ENCODE peak calls at places on chromosomes 2 and 18, in seven cellular contexts. V is SK-N-SH, X is heart left ventricle, R is colonic mucosa, N is esophagus muscularis mucosa, A is mammary epithelial cell, L is adrenal gland. K is an unnamed sample. For H3K4me1, the result is how much of the 10 kb centered on the place peaks cover.

GRCh38 chr18:7414459-7414858 is 152.7 kb upstream of the PTPRM start:
- DNase-seq in V (no peak), N (no peak), R (no peak), L (no peak), X (no peak), A (peak), K (no peak)

GRCh38 chr18:34801769-34802168 is 91.7 kb downstream of the DTNA start:
- DNase-seq in X (no peak), N (no peak), V (no peak), L (no peak), R (no peak), A (peak), K (no peak)

GRCh38 chr18:23487738-23488625 is 15.3 kb upstream of the RMC1 start:
- DNase-seq in V (no peak), X (no peak), A (no peak), L (no peak), R (peak), N (no peak), K (no peak)

GRCh38 chr18:25176516-25177042 is 175.4 kb downstream of the ZNF521 start:
- DNase-seq in X (no peak), N (no peak), V (no peak), A (no peak), L (no peak), R (no peak), K (no peak)

GRCh38 chr18:7760967-7761946 is 194.1 kb downstream of the PTPRM start:
- DNase-seq in A (no peak), V (no peak), R (no peak), N (no peak), L (no peak), X (no peak), K (no peak)

GRCh38 chr2:98379311-98380202 is 33.3 kb downstream of the CNGA3 start:
- DNase-seq in V (no peak), L (no peak), N (no peak), R (no peak), A (peak), X (no peak), K (no peak)

GRCh38 chr2:43312751-43313641 is 86.6 kb upstream of the ZFP36L2 start:
- DNase-seq in V (peak), R (no peak), A (no peak), L (no peak), N (no peak), X (no peak), K (no peak)

GRCh38 chr2:216622526-216622925 is 10.7 kb upstream of the IGFBP2 start:
- DNase-seq in R (no peak), L (no peak), X (no peak), A (no peak), N (no peak), V (no peak), K (no peak)

GRCh38 chr2:47336259-47337238 is 66.4 kb upstream of the MSH2 start:
- DNase-seq in N (no peak), R (peak), X (no peak), V (no peak), A (no peak), L (no peak), K (peak)

GRCh38 chr2:73830871-73831401 is 2.2 kb downstream of the STAMBP start:
- DNase-seq in V (no peak), R (no peak), L (no peak), X (no peak), N (no peak), A (peak), K (no peak)

GRCh38 chr2:1591461-1591770 is 152.9 kb downstream of the PXDN start:
- DNase-seq in N (no peak), X (no peak), L (no peak), A (no peak), V (no peak), R (no peak), K (no peak)

GRCh38 chr2:68620762-68621161 is 22.6 kb upstream of the PROKR1 start:
- DNase-seq in L (no peak), R (no peak), N (no peak), X (no peak), V (no peak), A (no peak), K (no peak)

GRCh38 chr2:195475336-195475735 is 181.7 kb upstream of the SLC39A10 start:
- DNase-seq in R (no peak), V (no peak), X (no peak), N (no peak), L (no peak), A (no peak), K (no peak)

GRCh38 chr2:97095661-97096060 is 979 bp upstream of the FAHD2B start:
- DNase-seq in V (no peak), A (no peak), R (no peak), N (no peak), L (no peak), X (no peak), K (no peak)

GRCh38 chr2:112869258-112869842 is 32.8 kb upstream of the IL1B start:
- DNase-seq in L (no peak), X (peak), R (peak), V (no peak), N (no peak), A (peak), K (peak)

GRCh38 chr2:98569197-98569793 is 39.0 kb downstream of the COA5 start:
- DNase-seq in X (peak), R (peak), A (peak), V (peak), N (no peak), L (peak), K (no peak)

GRCh38 chr2:15983496-15983895 is 43.1 kb downstream of the MYCN start:
- DNase-seq in L (no peak), R (no peak), X (no peak), N (no peak), A (no peak), V (no peak), K (no peak)

GRCh38 chr2:15638720-15639119 is 47.1 kb downstream of the DDX1 start:
- DNase-seq in A (peak), L (no peak), X (no peak), V (no peak), R (no peak), N (no peak), K (no peak)

GRCh38 chr2:20868377-20868776 is 45.5 kb upstream of the LDAH start:
- DNase-seq in X (no peak), N (no peak), L (no peak), A (peak), V (no peak), R (no peak), K (no peak)

GRCh38 chr2:23127465-23127864 is 257.5 kb upstream of the KLHL29 start:
- DNase-seq in V (no peak), N (no peak), A (no peak), R (peak), L (no peak), X (no peak), K (peak)

GRCh38 chr2:219059725-219060682 is 717 bp downstream of the IHH start:
- DNase-seq in X (no peak), L (peak), V (peak), A (peak), R (no peak), N (no peak), K (peak)

GRCh38 chr2:218810251-218810650 is 21.4 kb downstream of the PRKAG3 start:
- DNase-seq in L (no peak), A (no peak), X (no peak), N (no peak), R (no peak), V (no peak), K (no peak)

GRCh38 chr2:235287369-235287722 is 206.5 kb upstream of the AGAP1 start:
- DNase-seq in V (no peak), R (no peak), N (no peak), X (peak), L (no peak), A (no peak), K (no peak)

GRCh38 chr2:107263596-107264090 is 377.7 kb upstream of the ST6GAL2 start:
- DNase-seq in X (no peak), R (no peak), L (no peak), A (no peak), N (no peak), V (peak), K (no peak)

GRCh38 chr2:240507060-240507777 is 50.6 kb downstream of the ANKMY1 start:
- DNase-seq in N (peak), V (peak), A (no peak), X (no peak), L (no peak), R (peak), K (no peak)

GRCh38 chr2:219002395-219003266 is 9.4 kb upstream of the CRYBA2 start:
- DNase-seq in X (no peak), V (peak), N (no peak), R (peak), A (peak), L (peak), K (peak)

GRCh38 chr2:164746713-164747112 is 94.9 kb downstream of the COBLL1 start:
- DNase-seq in N (no peak), X (no peak), R (no peak), V (no peak), L (no peak), A (no peak), K (no peak)

GRCh38 chr2:150141241-150142001 is 346.0 kb downstream of the RND3 start:
- DNase-seq in A (peak), N (no peak), L (no peak), X (no peak), V (no peak), R (no peak), K (no peak)

DNA sequence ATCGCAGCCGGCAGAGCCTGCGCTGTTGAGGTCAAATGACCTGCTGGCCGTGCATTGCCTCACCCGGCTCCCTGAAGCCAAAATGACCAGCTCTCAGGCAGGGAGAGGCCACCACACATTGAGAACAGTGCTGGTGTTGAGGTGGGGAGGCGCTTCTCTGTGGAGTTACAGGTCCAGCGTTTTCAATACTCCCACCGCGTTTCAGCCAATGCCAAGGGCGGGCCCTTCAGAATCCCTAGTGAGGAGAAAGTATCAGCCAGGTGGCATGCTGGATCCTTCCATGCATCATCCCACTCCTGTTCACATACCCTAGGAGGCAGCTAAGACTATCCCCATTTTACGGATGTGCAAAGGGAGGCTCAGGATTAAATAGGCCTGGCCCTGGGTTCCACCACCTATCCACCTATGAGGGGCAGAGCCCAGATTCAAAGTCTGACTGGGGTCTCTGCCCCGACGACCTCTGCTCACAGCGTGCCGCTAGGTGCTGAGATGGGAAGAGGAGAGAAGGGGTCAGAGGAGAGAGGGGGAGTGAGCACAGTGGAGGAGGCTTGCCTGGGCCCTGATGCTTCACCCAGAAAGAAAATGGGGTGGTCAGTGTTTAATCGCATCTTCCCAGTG is 137.6 kb upstream of the ID2 start:
- DNase-seq in R (no peak), L (peak), X (no peak), N (no peak), V (no peak), A (no peak), K (peak)
- H3K4me1 ChIP-seq in R (under half), L (under half), X (under half), N (under half), V (half or more), A (under half), K (under half)

DNA sequence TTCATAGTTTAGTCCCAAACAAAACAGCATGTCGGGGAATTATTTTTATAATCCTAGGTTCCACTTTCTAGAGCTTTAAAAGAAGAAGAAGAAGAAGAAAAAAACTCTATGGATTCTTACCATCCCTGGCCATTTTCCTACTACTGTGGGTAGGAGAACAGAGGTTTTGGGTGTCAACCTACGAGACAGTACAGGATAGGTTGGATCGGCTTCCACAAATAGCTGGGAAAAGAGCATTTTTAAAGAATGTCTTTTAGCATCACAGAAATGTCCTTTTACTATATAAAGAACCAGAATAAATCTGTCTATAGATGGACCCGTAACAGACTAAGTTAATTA is 65.2 kb downstream of the RBMS1 start:
- DNase-seq in A (no peak), L (no peak), N (no peak), V (no peak), X (no peak), R (no peak), K (no peak)
- H3K4me1 ChIP-seq in A (under half), L (under half), N (half or more), V (under half), X (under half), R (under half), K (under half)

GRCh38 chr2:26718949-26719686 is 26.6 kb downstream of the KCNK3 start:
- DNase-seq in R (no peak), A (no peak), V (no peak), N (no peak), L (no peak), X (no peak), K (no peak)

GRCh38 chr2:26715528-26716270 is 23.2 kb downstream of the KCNK3 start:
- DNase-seq in X (no peak), R (no peak), A (no peak), L (peak), N (no peak), V (no peak), K (no peak)

GRCh38 chr2:26716769-26717168 is 24.2 kb downstream of the KCNK3 start:
- DNase-seq in X (no peak), V (no peak), R (no peak), N (no peak), L (no peak), A (no peak), K (no peak)

GRCh38 chr2:26716340-26716739 is 23.8 kb downstream of the KCNK3 start:
- DNase-seq in A (no peak), X (no peak), V (no peak), L (no peak), N (no peak), R (no peak), K (no peak)

GRCh38 chr2:26717362-26717761 is 24.8 kb downstream of the KCNK3 start:
- DNase-seq in V (peak), L (no peak), X (no peak), R (no peak), A (no peak), N (no peak), K (no peak)
- H3K4me1 ChIP-seq in V (half or more), L (half or more), X (under half), R (under half), A (under half), N (half or more), K (under half)

DNA sequence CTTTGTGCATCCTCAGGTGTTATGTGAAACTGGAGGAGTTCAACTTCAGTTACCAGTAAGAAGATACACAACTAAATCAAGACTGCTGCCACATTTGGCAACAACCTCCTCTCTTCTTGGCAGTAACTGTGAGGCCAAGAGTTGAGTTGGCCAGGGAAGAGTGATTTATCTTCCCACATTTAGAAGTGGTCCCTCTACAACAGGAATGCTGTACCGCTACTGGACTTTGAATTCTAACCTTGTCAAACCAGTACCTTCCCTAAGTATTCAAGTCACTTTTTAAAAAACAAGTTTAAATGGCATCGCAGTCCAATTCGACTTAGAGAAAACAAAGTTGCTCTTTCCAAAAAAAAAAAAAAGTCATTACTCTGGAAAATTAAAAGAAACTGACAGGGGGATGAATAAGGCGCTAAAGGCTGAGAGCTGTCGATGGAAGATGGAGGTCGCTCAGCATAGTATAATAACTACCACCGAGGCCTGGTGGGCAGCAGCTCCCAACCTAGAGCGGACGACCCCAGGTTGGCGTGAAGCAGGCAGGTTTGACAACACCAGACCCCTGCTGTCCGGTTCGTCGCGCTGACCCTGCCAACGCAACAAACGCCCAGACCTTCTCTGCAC is 1.0 kb downstream of the MAP4K3 start:
- DNase-seq in L (no peak), X (peak), N (no peak), V (peak), A (peak), R (peak), K (peak)
- H3K4me1 ChIP-seq in L (half or more), X (half or more), N (half or more), V (under half), A (under half), R (under half), K (under half)

GRCh38 chr2:157785200-157785599 is 90.9 kb downstream of the ACVR1 start:
- DNase-seq in R (peak), L (no peak), X (no peak), A (peak), N (no peak), V (no peak), K (no peak)

GRCh38 chr2:157785866-157786662 is 90.1 kb downstream of the ACVR1 start:
- DNase-seq in X (no peak), L (no peak), R (no peak), N (no peak), V (no peak), A (peak), K (no peak)

GRCh38 chr2:157784169-157784822 is 91.8 kb downstream of the ACVR1 start:
- DNase-seq in A (peak), R (peak), V (no peak), L (no peak), N (no peak), X (peak), K (peak)

GRCh38 chr2:157783180-157783579 is 93.0 kb downstream of the ACVR1 start:
- DNase-seq in N (no peak), X (no peak), L (no peak), R (no peak), A (no peak), V (no peak), K (no peak)

GRCh38 chr2:157784823-157785175 is 91.3 kb downstream of the ACVR1 start:
- DNase-seq in V (no peak), A (no peak), L (no peak), R (no peak), X (no peak), N (no peak), K (no peak)
- H3K4me1 ChIP-seq in V (under half), A (under half), L (under half), R (under half), X (half or more), N (half or more), K (under half)